ENCODE peak calls at places on chromosome 9, in four cellular contexts. One of them, this sample, is unnamed.

GRCh38 chr9:4741365-4742031 is 496 bp upstream of the AK3 start:
- DNase-seq in upper lobe of right lung: peak
- DNase-seq in bronchial epithelial cell: peak
- DNase-seq in esophagus squamous epithelium: no peak
- DNase-seq in this sample: no peak

GRCh38 chr9:108386859-108387384 is 468.9 kb downstream of the ACTL7B start:
- DNase-seq in upper lobe of right lung: no peak
- DNase-seq in bronchial epithelial cell: peak
- DNase-seq in esophagus squamous epithelium: no peak
- DNase-seq in this sample: no peak

GRCh38 chr9:35828716-35829083 is at the start of gene FAM221B:
- DNase-seq in bronchial epithelial cell: no peak
- DNase-seq in esophagus squamous epithelium: no peak
- DNase-seq in upper lobe of right lung: no peak
- DNase-seq in this sample: no peak

GRCh38 chr9:96125624-96126023 is 176.4 kb downstream of the HSD17B3 start:
- DNase-seq in upper lobe of right lung: no peak
- DNase-seq in bronchial epithelial cell: no peak
- DNase-seq in esophagus squamous epithelium: no peak
- DNase-seq in this sample: no peak

GRCh38 chr9:93127395-93127911 is 6.6 kb downstream of the NINJ1 start:
- DNase-seq in esophagus squamous epithelium: no peak
- DNase-seq in bronchial epithelial cell: no peak
- DNase-seq in upper lobe of right lung: peak
- DNase-seq in this sample: no peak

GRCh38 chr9:107312651-107313050 is 29.6 kb downstream of the RAD23B start:
- DNase-seq in esophagus squamous epithelium: no peak
- DNase-seq in upper lobe of right lung: no peak
- DNase-seq in bronchial epithelial cell: no peak
- DNase-seq in this sample: no peak

GRCh38 chr9:25678147-25678666 is at the start of gene TUSC1:
- DNase-seq in upper lobe of right lung: peak
- DNase-seq in bronchial epithelial cell: peak
- DNase-seq in esophagus squamous epithelium: peak
- DNase-seq in this sample: no peak

GRCh38 chr9:33781736-33782135 is 13.6 kb upstream of the PRSS3 start:
- DNase-seq in upper lobe of right lung: no peak
- DNase-seq in esophagus squamous epithelium: no peak
- DNase-seq in bronchial epithelial cell: no peak
- DNase-seq in this sample: no peak

GRCh38 chr9:401223-401622 is 186.6 kb downstream of the DOCK8 start:
- DNase-seq in bronchial epithelial cell: no peak
- DNase-seq in esophagus squamous epithelium: no peak
- DNase-seq in upper lobe of right lung: no peak
- DNase-seq in this sample: peak

GRCh38 chr9:136975624-136976023 is 1.7 kb upstream of the PTGDS start:
- DNase-seq in esophagus squamous epithelium: no peak
- DNase-seq in upper lobe of right lung: no peak
- DNase-seq in bronchial epithelial cell: no peak
- DNase-seq in this sample: no peak

GRCh38 chr9:95025213-95026170 is 292.0 kb downstream of the FANCC start:
- DNase-seq in bronchial epithelial cell: no peak
- DNase-seq in upper lobe of right lung: peak
- DNase-seq in esophagus squamous epithelium: no peak
- DNase-seq in this sample: no peak

DNA sequence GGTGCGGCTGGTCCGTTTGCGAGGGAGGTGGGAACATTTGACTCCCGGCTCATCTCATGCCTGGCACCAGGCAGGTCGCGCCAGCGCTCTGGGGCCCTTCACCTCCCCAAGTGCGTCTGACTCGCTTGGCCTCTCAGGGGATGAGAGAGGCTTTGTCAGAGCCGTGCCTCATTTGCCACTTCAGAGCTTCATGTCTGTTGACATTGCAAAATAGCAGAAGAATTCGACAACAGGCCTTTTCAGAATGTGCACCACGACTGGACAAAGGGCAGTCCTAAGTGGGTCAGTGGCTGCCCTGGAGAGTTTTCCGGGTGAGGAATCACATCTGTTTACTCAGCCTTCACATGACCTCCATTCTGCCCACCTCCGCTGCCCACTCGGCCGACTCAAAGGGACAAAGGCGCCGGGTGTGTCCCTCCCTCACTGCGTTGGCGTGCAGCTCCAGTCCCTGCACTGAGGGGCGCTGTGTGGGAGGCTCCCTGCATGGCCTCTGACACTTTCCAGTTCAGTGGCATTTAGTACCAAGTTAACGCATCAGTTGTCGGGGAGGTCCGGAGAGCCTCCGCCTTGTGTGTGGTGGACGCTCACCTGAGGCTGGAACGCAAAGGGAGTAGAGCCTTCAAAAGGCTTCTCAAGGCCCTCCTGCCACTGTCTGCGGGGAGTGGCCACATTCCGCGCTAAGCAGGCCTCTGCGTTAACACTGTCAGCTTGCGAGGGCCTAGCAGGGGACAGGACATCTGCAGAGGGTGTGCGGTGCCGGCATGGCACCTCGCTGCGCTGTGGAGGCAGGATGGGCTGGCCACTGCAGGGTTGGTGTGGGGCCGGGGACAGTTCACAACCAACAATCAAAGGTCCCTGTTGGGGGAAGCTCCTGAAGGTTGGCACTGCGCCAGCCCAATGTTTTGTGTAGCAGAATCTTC is 171.5 kb downstream of the NXNL2 start:
- DNase-seq in upper lobe of right lung: no peak
- DNase-seq in bronchial epithelial cell: no peak
- DNase-seq in esophagus squamous epithelium: no peak
- DNase-seq in this sample: no peak
- TF ChIP-seq CTCF in upper lobe of right lung: no peak
- TF ChIP-seq CTCF in bronchial epithelial cell: no peak
- TF ChIP-seq CTCF in esophagus squamous epithelium: no peak
- TF ChIP-seq CTCF in this sample: no peak

DNA sequence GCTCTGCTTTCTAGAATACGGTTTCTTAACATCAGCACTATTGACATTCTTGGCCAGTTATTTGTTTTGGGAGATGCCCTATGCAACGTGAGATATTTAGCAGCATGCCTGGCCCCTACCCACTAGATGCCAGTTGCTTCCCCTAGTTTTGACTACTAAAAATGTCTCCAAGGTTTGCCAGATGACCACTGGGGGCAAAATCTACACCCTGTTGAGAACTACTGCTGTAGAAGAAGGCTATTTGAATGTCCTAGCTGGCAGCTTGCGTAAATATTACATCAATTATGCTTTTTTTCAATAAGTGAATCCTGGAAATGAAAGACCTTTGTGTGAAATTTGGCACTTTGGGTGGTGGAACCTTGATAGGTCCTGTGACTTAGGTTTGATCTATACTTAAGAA is 5.0 kb downstream of the NCBP1 start:
- DNase-seq in bronchial epithelial cell: no peak
- DNase-seq in upper lobe of right lung: no peak
- DNase-seq in esophagus squamous epithelium: no peak
- DNase-seq in this sample: no peak
- TF ChIP-seq CTCF in bronchial epithelial cell: no peak
- TF ChIP-seq CTCF in upper lobe of right lung: no peak
- TF ChIP-seq CTCF in esophagus squamous epithelium: no peak
- TF ChIP-seq CTCF in this sample: peak

DNA sequence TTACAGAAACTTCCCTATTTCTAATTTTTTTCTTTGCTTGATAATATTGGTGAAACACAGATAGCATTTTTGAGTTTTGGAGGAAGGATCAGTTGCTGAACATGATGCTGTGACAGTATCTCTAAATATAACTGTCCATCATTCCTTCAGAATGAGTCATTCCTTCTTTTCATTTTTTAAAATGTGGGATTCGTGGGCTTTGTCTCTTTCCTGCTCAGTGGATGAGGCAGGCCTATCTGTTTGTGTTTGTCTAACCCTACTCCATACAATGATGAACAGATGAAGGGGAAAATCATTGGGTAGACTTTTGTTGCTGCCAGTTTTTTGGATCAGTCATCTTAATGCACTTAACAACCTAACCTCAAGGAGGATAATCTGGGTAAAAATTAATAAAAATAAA is 15.7 kb upstream of the OR13C8 start:
- DNase-seq in bronchial epithelial cell: no peak
- DNase-seq in upper lobe of right lung: no peak
- DNase-seq in esophagus squamous epithelium: no peak
- DNase-seq in this sample: no peak
- TF ChIP-seq CTCF in bronchial epithelial cell: no peak
- TF ChIP-seq CTCF in upper lobe of right lung: no peak
- TF ChIP-seq CTCF in esophagus squamous epithelium: no peak
- TF ChIP-seq CTCF in this sample: no peak

GRCh38 chr9:89893886-89894285 is 289.1 kb downstream of the GADD45G start:
- DNase-seq in upper lobe of right lung: no peak
- DNase-seq in bronchial epithelial cell: no peak
- DNase-seq in esophagus squamous epithelium: no peak
- DNase-seq in this sample: no peak

GRCh38 chr9:89896806-89897340 is 292.1 kb downstream of the GADD45G start:
- DNase-seq in upper lobe of right lung: no peak
- DNase-seq in esophagus squamous epithelium: no peak
- DNase-seq in bronchial epithelial cell: no peak
- DNase-seq in this sample: peak

GRCh38 chr9:89902450-89902849 is 297.6 kb downstream of the GADD45G start:
- DNase-seq in bronchial epithelial cell: no peak
- DNase-seq in esophagus squamous epithelium: no peak
- DNase-seq in upper lobe of right lung: no peak
- DNase-seq in this sample: no peak

GRCh38 chr9:89903076-89903475 is 298.3 kb downstream of the GADD45G start:
- DNase-seq in upper lobe of right lung: no peak
- DNase-seq in esophagus squamous epithelium: no peak
- DNase-seq in bronchial epithelial cell: no peak
- DNase-seq in this sample: peak

DNA sequence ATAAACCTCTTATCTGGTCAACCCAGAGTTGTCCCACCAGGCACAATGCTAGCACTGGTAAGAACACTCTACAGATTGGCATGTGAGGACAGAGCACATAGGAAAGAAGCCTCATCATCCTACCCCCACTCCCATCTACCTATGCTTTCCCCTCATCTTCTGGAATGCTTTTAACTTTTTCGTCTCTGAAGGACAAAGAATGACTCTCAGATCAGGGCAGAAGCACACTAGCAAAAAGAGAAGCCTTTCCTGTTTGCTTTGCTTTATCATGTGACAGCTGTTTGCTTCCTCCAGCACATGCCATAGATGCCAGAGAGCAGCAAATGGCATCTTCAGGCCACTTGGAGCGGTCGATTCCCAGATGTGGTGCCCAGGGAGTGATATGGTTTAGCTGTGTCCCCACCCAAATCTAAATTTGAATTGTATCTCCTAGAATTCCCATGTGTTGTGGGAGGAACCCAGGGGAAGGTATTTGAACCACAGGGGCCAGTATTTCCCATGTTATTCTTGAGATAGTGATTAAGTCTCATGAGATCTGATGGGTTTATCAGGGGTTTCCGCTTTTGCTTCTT is 294.8 kb downstream of the GADD45G start:
- DNase-seq in upper lobe of right lung: no peak
- DNase-seq in bronchial epithelial cell: no peak
- DNase-seq in esophagus squamous epithelium: no peak
- DNase-seq in this sample: no peak
- TF ChIP-seq CTCF in upper lobe of right lung: no peak
- TF ChIP-seq CTCF in bronchial epithelial cell: no peak
- TF ChIP-seq CTCF in esophagus squamous epithelium: no peak
- TF ChIP-seq CTCF in this sample: no peak

DNA sequence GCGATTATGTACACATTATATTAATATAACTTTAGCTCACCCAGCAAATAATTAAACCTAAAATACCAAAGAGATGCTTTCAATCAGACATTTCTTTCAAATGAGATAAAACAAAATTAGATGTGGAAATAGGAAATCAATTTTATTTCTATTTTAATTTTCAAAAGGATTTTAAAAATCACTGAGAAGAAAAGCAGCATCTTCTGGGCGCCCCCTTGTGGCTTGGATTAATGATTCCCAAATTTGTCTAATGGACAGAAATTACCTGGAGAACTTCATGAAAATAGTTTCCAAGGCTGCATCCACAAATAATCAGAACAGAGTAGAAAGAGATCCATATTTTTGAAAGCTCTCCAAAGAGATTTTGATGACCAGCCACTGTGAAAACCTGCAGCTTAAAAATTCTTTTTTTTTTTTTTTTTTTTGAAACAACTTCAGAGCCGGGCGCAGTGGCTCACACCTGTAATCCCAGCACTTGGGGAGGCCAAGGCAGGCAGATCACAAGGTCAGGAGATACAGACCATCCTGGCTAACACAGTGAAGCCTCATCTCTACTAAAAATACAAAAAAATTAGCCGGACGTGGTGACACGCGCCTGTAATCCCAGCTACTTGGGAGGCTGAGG is 50.9 kb upstream of the CEMIP2 start:
- DNase-seq in esophagus squamous epithelium: no peak
- DNase-seq in upper lobe of right lung: no peak
- DNase-seq in bronchial epithelial cell: peak
- DNase-seq in this sample: no peak
- TF ChIP-seq CTCF in esophagus squamous epithelium: peak
- TF ChIP-seq CTCF in upper lobe of right lung: peak
- TF ChIP-seq CTCF in bronchial epithelial cell: peak
- TF ChIP-seq CTCF in this sample: peak

DNA sequence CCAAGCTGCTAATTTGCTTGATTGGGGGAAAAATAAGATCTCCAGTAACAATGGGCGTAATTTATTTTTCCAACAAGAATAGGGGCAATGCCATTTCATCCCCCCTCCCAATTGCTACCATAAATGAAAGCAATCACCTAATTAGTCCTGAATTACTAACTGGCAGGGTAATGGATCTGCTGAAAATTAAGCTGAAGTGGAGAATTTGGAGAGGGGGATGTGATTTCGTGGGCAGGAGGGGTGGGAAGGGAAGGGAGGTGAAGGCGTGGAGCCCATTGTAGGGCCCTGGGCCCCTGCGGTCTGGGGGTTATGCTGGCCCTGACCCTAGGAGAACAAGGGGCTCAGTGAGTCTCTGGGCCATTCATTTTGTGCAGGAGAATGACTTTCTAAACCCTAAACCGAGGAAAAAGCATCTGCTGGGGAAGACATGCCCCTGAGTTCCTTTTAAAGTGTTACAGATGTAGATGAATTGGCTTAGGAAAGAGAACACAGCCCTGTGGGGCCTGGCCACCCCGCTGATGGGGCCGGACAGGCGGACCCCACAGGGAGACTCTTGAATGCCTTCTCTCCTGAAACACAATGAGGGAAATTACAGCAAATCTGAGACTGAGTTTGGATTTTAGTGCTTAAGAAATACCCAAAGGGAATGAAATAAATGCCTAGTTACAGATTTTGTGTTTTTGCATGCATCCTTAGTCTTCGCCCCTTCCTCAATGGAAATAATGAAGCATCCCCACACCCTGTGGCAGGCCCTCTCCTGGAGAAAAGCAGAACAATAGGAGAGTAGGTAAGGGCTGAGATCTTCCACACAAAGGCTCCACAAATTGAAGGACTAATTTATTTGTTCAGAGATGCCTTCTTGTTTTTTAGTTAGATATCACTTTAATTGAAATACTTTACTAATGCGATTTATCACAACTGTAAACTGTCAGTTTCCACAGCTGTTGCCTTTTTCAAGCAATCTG is 143.2 kb downstream of the PSAT1 start:
- DNase-seq in esophagus squamous epithelium: no peak
- DNase-seq in upper lobe of right lung: no peak
- DNase-seq in bronchial epithelial cell: no peak
- DNase-seq in this sample: no peak
- TF ChIP-seq CTCF in esophagus squamous epithelium: no peak
- TF ChIP-seq CTCF in upper lobe of right lung: no peak
- TF ChIP-seq CTCF in bronchial epithelial cell: no peak
- TF ChIP-seq CTCF in this sample: no peak

This sample was measured in osteocyte.